ENCODE peak calls at places on chromosomes 1 and 21, in ten cellular contexts. A is right atrium auricular region, K is foreskin keratinocyte, N is lower leg skin, T is heart right ventricle, D is T-helper 9 cell, V is brain microvascular endothelial cell, F is NCI-H2081, M is NCI-H1105 treated with DMSO at 0.1 percent for 48 hours, I is cerebellar nuclear complex. C is an unnamed sample.

GRCh38 chr1:31773861-31774260 is 9.7 kb upstream of the ADGRB2 start:
- DNase-seq in D (no peak), V (no peak), K (no peak), F (no peak), M (no peak), T (no peak), I (no peak), A (no peak), N (no peak), C (no peak)

GRCh38 chr1:101207891-101208290 is 28.9 kb upstream of the S1PR1 start:
- DNase-seq in K (no peak), F (no peak), I (no peak), N (no peak), V (no peak), D (no peak), A (no peak), M (no peak), T (no peak), C (no peak)

GRCh38 chr1:59156526-59157196 is 140.2 kb upstream of the FGGY start:
- DNase-seq in I (no peak), A (no peak), N (no peak), T (no peak), F (peak; percentile 48), D (no peak), M (no peak), K (no peak), V (peak; percentile 75), C (no peak)

GRCh38 chr1:147171399-147172167 is 687 bp downstream of the PRKAB2 start:
- DNase-seq in N (no peak), I (no peak), K (peak; percentile 41), M (no peak), D (no peak), V (no peak), A (no peak), T (no peak), F (no peak), C (no peak)

GRCh38 chr1:245765241-245766000 is 610.6 kb downstream of the KIF26B start:
- DNase-seq in K (no peak), V (peak; percentile 51), A (no peak), F (no peak), M (no peak), N (no peak), T (no peak), I (no peak), D (no peak), C (no peak)

GRCh38 chr1:232669981-232670763 is 40.2 kb upstream of the SIPA1L2 start:
- DNase-seq in M (no peak), K (no peak), F (no peak), N (no peak), I (no peak), V (peak; percentile 78), A (no peak), T (no peak), D (no peak), C (no peak)

GRCh38 chr1:112558634-112559033 is 49.9 kb downstream of the WNT2B start:
- DNase-seq in M (no peak), D (no peak), T (no peak), V (no peak), F (no peak), I (no peak), N (no peak), A (no peak), K (no peak), C (no peak)

GRCh38 chr1:201346337-201346939 is 31.0 kb downstream of the TNNT2 start:
- DNase-seq in K (peak; percentile 70), V (peak; percentile 67), M (peak; percentile 16), T (peak; percentile 62), A (no peak), N (no peak), I (no peak), F (peak; percentile 22), D (no peak), C (no peak)

GRCh38 chr1:200917291-200917817 is 22.7 kb downstream of the INAVA start:
- DNase-seq in F (no peak), T (peak; percentile 75), M (peak; percentile 92), I (no peak), K (peak; percentile 92), A (no peak), D (no peak), N (peak; percentile 72), V (no peak), C (no peak)

GRCh38 chr21:27759820-27760219 is 792.9 kb upstream of the ADAMTS5 start:
- DNase-seq in D (no peak), M (no peak), I (no peak), T (no peak), F (no peak), V (no peak), N (no peak), K (peak; percentile 13), A (no peak), C (no peak)

GRCh38 chr21:42465008-42465878 is 30.8 kb downstream of the RSPH1 start:
- DNase-seq in V (peak; percentile 19), I (no peak), K (no peak), M (no peak), A (no peak), T (no peak), N (no peak), F (no peak), D (no peak), C (peak; percentile 96)

GRCh38 chr1:222712253-222713090 is at the start of the genes AIDA and BROX:
- DNase-seq in F (peak; percentile 87), I (peak; percentile 7), V (peak; percentile 81), D (peak; percentile 96), A (peak; percentile 93), M (peak; percentile 89), N (peak; percentile 92), T (peak; percentile 96), K (peak; percentile 81), C (peak; percentile 59)

GRCh38 chr21:38679531-38679930 is 126.2 kb upstream of the ETS2 start:
- DNase-seq in V (peak; percentile 64), T (peak; percentile 12), K (no peak), A (no peak), D (no peak), I (no peak), F (no peak), M (no peak), N (no peak), C (no peak)

GRCh38 chr1:209678981-209679539 is 3.8 kb downstream of the G0S2 start:
- DNase-seq in K (no peak), N (no peak), I (no peak), V (no peak), F (no peak), T (no peak), M (no peak), D (no peak), A (no peak), C (no peak)

GRCh38 chr1:115153966-115154557 is 64.8 kb upstream of the TSPAN2 start:
- DNase-seq in M (no peak), I (no peak), F (no peak), D (no peak), T (no peak), N (no peak), K (no peak), A (no peak), V (no peak), C (no peak)

GRCh38 chr1:205669341-205670142 is 10.8 kb downstream of the SLC45A3 start:
- DNase-seq in D (no peak), F (no peak), K (no peak), N (no peak), T (no peak), M (no peak), I (no peak), V (no peak), A (no peak), C (no peak)

GRCh38 chr1:156504062-156504813 is 3.7 kb upstream of the MEF2D start:
- DNase-seq in D (no peak), V (no peak), T (no peak), F (peak; percentile 74), M (no peak), A (no peak), I (no peak), K (no peak), N (no peak), C (peak; percentile 13)

GRCh38 chr1:165843304-165843703 is 15.9 kb downstream of the UCK2 start:
- DNase-seq in I (no peak), K (no peak), A (no peak), V (peak; percentile 42), N (no peak), F (no peak), D (no peak), T (no peak), M (no peak), C (no peak)

GRCh38 chr1:107830075-107830474 is 134.9 kb downstream of the VAV3 start:
- DNase-seq in T (no peak), M (no peak), K (no peak), I (no peak), V (no peak), F (no peak), D (no peak), A (no peak), N (no peak), C (no peak)